ENCODE peak calls at places on chromosomes 6 and 20, in seven cellular contexts. Y is cardiac muscle cell, T is fibroblast of lung, G is lung, S is sigmoid colon, M is tibial artery, I is PC-3. D is an unnamed sample. For H3K36me3, the result is how much of the 10 kb centered on the place peaks cover.

GRCh38 chr6:116268589-116269293 is 11.0 kb downstream of the TSPYL1 start:
- DNase-seq in I (peak), S (no peak), T (peak), Y (peak), G (no peak), M (no peak), D (no peak)

GRCh38 chr6:169263836-169264608 is 10.4 kb upstream of the THBS2 start:
- DNase-seq in T (peak), Y (peak), I (peak), G (no peak), S (peak), M (no peak), D (no peak)

GRCh38 chr6:4270799-4271198 is 135.4 kb upstream of the ECI2 start:
- DNase-seq in S (no peak), I (peak), Y (peak), G (no peak), T (peak), M (no peak), D (no peak)

GRCh38 chr6:77026341-77026740 is 436.9 kb downstream of the HTR1B start:
- DNase-seq in M (no peak), G (no peak), I (no peak), Y (no peak), T (no peak), S (no peak), D (no peak)

GRCh38 chr6:41209547-41209951 is 8.6 kb upstream of the TREML2 start:
- DNase-seq in S (no peak), M (no peak), Y (no peak), I (no peak), G (no peak), T (no peak), D (no peak)

GRCh38 chr20:15702161-15702560 is 871.1 kb downstream of the KIF16B start:
- DNase-seq in T (peak), S (no peak), M (no peak), Y (no peak), G (no peak), I (no peak), D (no peak)

GRCh38 chr6:163332575-163332974 is 81.9 kb upstream of the QKI start:
- DNase-seq in S (no peak), I (no peak), T (no peak), G (no peak), Y (no peak), M (no peak), D (no peak)

GRCh38 chr6:37630281-37630799 is 67.3 kb downstream of the MDGA1 start:
- DNase-seq in Y (peak), M (peak), I (peak), G (no peak), T (peak), S (peak), D (peak)

GRCh38 chr20:39885975-39886649 is 802.9 kb downstream of the MAFB start:
- DNase-seq in G (peak), S (peak), T (peak), I (peak), Y (peak), M (peak), D (peak)

GRCh38 chr6:16563628-16564240 is 197.5 kb downstream of the ATXN1 start:
- DNase-seq in Y (no peak), S (no peak), M (no peak), I (no peak), T (no peak), G (no peak), D (no peak)

GRCh38 chr6:36911946-36912555 is 26.3 kb downstream of the C6orf89 start:
- DNase-seq in I (no peak), G (no peak), M (no peak), T (no peak), S (no peak), Y (no peak), D (no peak)

GRCh38 chr6:9398794-9399373 is 963.5 kb upstream of the SLC35B3 start:
- DNase-seq in Y (peak), S (no peak), G (no peak), M (no peak), T (no peak), I (no peak), D (peak)

GRCh38 chr6:30396833-30397479 is 52.0 kb downstream of the RPP21 start:
- DNase-seq in M (peak), S (peak), T (peak), G (peak), I (peak), Y (peak), D (peak)

GRCh38 chr6:150195996-150196417 is 53.2 kb downstream of the PPP1R14C start:
- DNase-seq in S (no peak), T (no peak), G (no peak), M (no peak), I (no peak), Y (no peak), D (no peak)

GRCh38 chr6:149961728-149962425 is 1.9 kb upstream of the ULBP1 start:
- DNase-seq in Y (no peak), T (no peak), G (no peak), I (peak), M (no peak), S (no peak), D (no peak)

GRCh38 chr6:41706876-41707564 is 28.4 kb downstream of the TFEB start:
- DNase-seq in M (peak), G (no peak), T (peak), S (peak), Y (peak), I (no peak), D (peak)

GRCh38 chr20:14879839-14880238 is 542.4 kb upstream of the FLRT3 start:
- DNase-seq in Y (no peak), T (no peak), I (no peak), S (no peak), G (no peak), M (no peak), D (no peak)

GRCh38 chr20:54625497-54625896 is 150.1 kb downstream of the DOK5 start:
- DNase-seq in I (no peak), M (no peak), Y (no peak), S (no peak), T (no peak), G (no peak), D (no peak)

GRCh38 chr6:106461084-106461483 is 100.6 kb downstream of the CRYBG1 start:
- DNase-seq in Y (no peak), G (no peak), M (no peak), T (no peak), I (no peak), S (no peak), D (no peak)

GRCh38 chr20:13322621-13323020 is 101.5 kb downstream of the ISM1 start:
- DNase-seq in T (no peak), I (no peak), M (no peak), S (no peak), Y (no peak), G (no peak), D (no peak)

GRCh38 chr6:148635070-148635743 is 111.6 kb upstream of the UST start:
- DNase-seq in Y (no peak), M (no peak), T (no peak), I (no peak), G (no peak), S (no peak), D (no peak)

GRCh38 chr6:143060806-143061596 is at the start of gene AIG1:
- DNase-seq in G (peak), T (no peak), M (peak), Y (no peak), I (no peak), S (no peak), D (peak)

GRCh38 chr20:33693741-33694645 is 7.8 kb upstream of the E2F1 start:
- DNase-seq in T (no peak), G (no peak), Y (no peak), I (no peak), M (no peak), S (peak), D (no peak)

GRCh38 chr20:59032713-59033059 is 551 bp upstream of the ATP5F1E start:
- DNase-seq in I (peak), S (no peak), T (no peak), G (no peak), M (no peak), Y (peak), D (no peak)

GRCh38 chr6:36642913-36643817 is 35.3 kb upstream of the CDKN1A start:
- DNase-seq in M (peak), S (peak), Y (peak), I (peak), T (peak), G (peak), D (peak)

GRCh38 chr6:145525038-145525437 is 210.3 kb downstream of the EPM2A start:
- DNase-seq in S (no peak), I (no peak), M (no peak), Y (no peak), G (no peak), T (no peak), D (no peak)

GRCh38 chr20:6081236-6081635 is 27.4 kb upstream of the LRRN4 start:
- DNase-seq in G (no peak), I (peak), S (no peak), T (peak), M (no peak), Y (peak), D (no peak)

GRCh38 chr20:9306521-9306920 is 207.9 kb upstream of the LAMP5 start:
- DNase-seq in I (peak), S (no peak), Y (peak), G (no peak), T (peak), M (no peak), D (no peak)

GRCh38 chr20:6705106-6705766 is 62.2 kb upstream of the BMP2 start:
- DNase-seq in M (no peak), S (no peak), G (no peak), T (no peak), Y (no peak), I (peak), D (no peak)

GRCh38 chr20:1505361-1505760 is 14.1 kb upstream of the SIRPB2 start:
- DNase-seq in I (peak), G (no peak), M (no peak), Y (no peak), T (no peak), S (no peak), D (no peak)

GRCh38 chr6:109794201-109794926 is 103.3 kb downstream of the FIG4 start:
- DNase-seq in M (no peak), G (no peak), T (peak), I (peak), S (no peak), Y (peak), D (no peak)

GRCh38 chr20:44203161-44203560 is 7.4 kb downstream of the OSER1 start:
- DNase-seq in T (peak), I (no peak), S (no peak), M (no peak), Y (no peak), G (no peak), D (no peak)

GRCh38 chr6:159036673-159037072 is 8.1 kb downstream of the TAGAP start:
- DNase-seq in T (no peak), S (no peak), I (no peak), M (no peak), G (no peak), Y (no peak), D (no peak)
- H3K36me3 ChIP-seq in T (under half), S (under half), I (under half), M (under half), G (under half), Y (under half), D (under half)

GRCh38 chr6:75205776-75206334 is at the start of gene COL12A1:
- DNase-seq in G (peak), Y (peak), I (peak), M (peak), T (peak), S (peak), D (peak)
- H3K4me3 ChIP-seq in G (peak), Y (peak), I (peak), M (peak), T (peak), S (peak), D (peak)

DNA sequence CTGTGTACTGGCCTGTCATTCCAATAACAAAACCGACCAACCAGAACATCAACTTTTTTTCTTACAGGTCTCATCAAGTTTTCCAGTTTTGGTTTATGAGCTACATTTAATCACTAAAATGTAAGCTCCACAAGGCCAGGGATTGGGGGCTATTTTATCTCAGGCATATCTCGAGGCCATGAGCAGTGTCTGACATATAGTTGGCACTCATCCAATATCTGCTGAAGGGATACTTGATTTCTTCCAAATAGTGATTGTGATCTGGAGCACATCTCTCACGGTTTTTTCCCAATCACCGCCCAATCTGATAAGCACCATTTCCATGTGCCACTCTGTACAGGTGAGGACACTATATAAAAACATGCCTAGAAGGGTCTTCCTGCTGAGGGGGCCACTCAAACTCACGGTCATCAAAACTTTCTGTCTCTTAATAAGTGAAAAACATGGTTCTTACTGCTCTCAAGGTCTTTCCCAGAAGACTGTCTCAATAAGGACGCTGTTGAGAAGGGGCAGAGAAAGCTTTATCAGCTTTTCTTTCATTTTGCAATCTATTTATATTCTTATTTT is 65.5 kb downstream of the MAN1A1 start:
- DNase-seq in G (no peak), S (no peak), T (no peak), M (no peak), Y (no peak), I (no peak), D (no peak)
- H3K36me3 ChIP-seq in G (under half), S (under half), T (under half), M (under half), Y (under half), I (under half), D (under half)

GRCh38 chr6:86686496-86686895 is 250.8 kb upstream of the HTR1E start:
- DNase-seq in Y (no peak), I (no peak), G (no peak), M (no peak), T (no peak), S (no peak), D (no peak)
- H3K4me3 ChIP-seq in Y (no peak), I (no peak), G (no peak), M (no peak), T (no peak), S (no peak), D (no peak)

DNA sequence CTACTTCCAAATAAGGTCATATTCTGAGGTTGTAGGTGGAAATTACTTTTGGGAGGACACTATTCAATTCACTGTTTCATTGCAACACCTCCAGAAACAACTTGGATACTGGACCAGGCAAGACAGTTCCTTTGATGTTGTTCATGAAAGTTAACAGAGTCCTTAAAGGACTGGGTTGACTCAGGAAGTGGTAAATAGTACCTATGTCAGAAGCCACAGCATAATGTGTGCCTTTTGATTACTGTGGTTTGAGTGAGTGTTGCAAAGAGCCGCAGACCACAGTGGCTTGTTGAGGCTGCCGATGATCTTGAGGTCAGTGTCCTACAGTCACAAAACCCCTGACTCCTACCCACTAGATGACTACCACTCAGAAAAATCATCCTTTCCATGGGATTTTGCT is 10.9 kb downstream of the IL20RA start:
- DNase-seq in S (no peak), Y (no peak), I (peak), G (no peak), T (no peak), M (no peak), D (no peak)
- H3K36me3 ChIP-seq in S (under half), Y (under half), I (under half), G (under half), T (under half), M (under half), D (under half)

DNA sequence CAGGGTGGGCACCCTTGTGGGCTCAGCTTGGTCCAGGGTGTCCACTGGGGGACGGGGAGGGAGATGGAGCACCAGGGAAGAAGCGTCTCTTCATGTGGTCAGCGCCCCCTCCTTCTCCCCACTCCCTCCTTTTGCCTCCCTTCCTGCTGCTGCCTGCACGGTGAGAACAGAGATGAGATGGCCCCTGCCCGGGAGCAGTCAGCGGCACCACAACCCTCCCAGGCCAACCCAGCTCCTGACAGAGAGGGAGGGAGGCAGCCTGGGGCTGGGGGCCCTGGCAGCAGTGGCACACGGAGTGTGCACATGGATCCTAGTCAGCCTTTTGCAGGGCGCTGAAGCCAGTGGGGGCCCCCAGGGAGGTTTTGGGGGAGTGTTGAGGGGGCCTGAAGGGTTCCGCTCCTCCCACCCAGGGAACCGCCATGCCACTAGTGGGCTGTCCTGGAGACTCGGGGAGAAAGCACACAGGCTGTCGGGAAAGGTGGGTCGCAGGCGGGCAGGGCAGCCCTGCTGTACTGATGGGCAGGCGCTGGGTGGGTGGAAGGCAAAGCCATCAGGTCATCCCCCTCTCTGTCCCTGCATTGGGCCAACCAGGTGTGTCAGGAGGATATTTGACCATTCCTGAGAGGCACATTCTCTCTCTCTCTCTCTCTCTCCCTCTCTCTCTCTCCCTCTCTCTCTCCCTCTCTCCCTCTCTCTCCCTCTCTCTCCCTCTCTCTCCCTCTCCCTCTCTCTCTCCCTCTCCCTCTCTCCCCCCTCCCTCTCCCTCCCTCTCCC is 94.3 kb upstream of the BHLHE23 start:
- DNase-seq in S (peak), Y (no peak), T (no peak), M (no peak), G (no peak), I (no peak), D (peak)
- H3K4me3 ChIP-seq in S (no peak), Y (no peak), T (no peak), M (no peak), G (no peak), I (no peak), D (no peak)

GRCh38 chr20:36684747-36685146 is 38.8 kb upstream of the SLA2 start:
- DNase-seq in G (no peak), S (no peak), I (no peak), Y (no peak), M (no peak), T (no peak), D (no peak)
- H3K36me3 ChIP-seq in G (under half), S (under half), I (under half), Y (under half), M (half or more), T (under half), D (under half)

GRCh38 chr6:136371951-136372350 is 82.3 kb upstream of the BCLAF1 start:
- DNase-seq in S (no peak), M (no peak), T (no peak), I (no peak), Y (peak), G (no peak), D (no peak)
- H3K4me3 ChIP-seq in S (no peak), M (no peak), T (no peak), I (no peak), Y (no peak), G (no peak), D (no peak)

GRCh38 chr20:49149281-49150045 is 38.7 kb downstream of the STAU1 start:
- DNase-seq in G (no peak), T (no peak), S (no peak), M (no peak), Y (no peak), I (no peak), D (no peak)
- H3K36me3 ChIP-seq in G (under half), T (under half), S (under half), M (half or more), Y (under half), I (under half), D (under half)